ENCODE peak calls at places on chromosome 20, in six cellular contexts. M is adrenal gland, R is fibroblast of lung, O is pancreas, Q is neural progenitor cell, I is cardiac muscle cell. K is an unnamed sample.
A peak's percentile ranks its signal among the peaks of the same experiment; 100 is the strongest.

GRCh38 chr20:20463933-20464374 is 96.0 kb downstream of the INSM1 start:
- DNase-seq in M (no peak), R (no peak), O (no peak), Q (peak; percentile 92), I (peak; percentile 59), K (no peak)

GRCh38 chr20:50717974-50718761 is 13.2 kb upstream of the PARD6B start:
- DNase-seq in M (no peak), R (no peak), O (no peak), Q (no peak), I (no peak), K (no peak)

GRCh38 chr20:46990017-46990810 is 95.6 kb downstream of the EYA2 start:
- DNase-seq in M (no peak), R (no peak), O (no peak), Q (peak; percentile 78), I (no peak), K (peak; percentile 94)

GRCh38 chr20:50931048-50931305 is 260 bp downstream of the ADNP start:
- DNase-seq in M (no peak), R (no peak), O (no peak), Q (no peak), I (no peak), K (no peak)

GRCh38 chr20:47489448-47489872 is 12.2 kb upstream of the NCOA3 start:
- DNase-seq in M (no peak), R (no peak), O (no peak), Q (no peak), I (no peak), K (peak; percentile 89)

GRCh38 chr20:11890331-11891080 is 27.2 kb upstream of the BTBD3 start:
- DNase-seq in M (peak; percentile 96), R (peak; percentile 88), O (peak; percentile 92), Q (peak; percentile 96), I (peak; percentile 95), K (peak; percentile 28)

GRCh38 chr20:12592756-12593155 is 416.0 kb upstream of the SPTLC3 start:
- DNase-seq in M (no peak), R (no peak), O (no peak), Q (no peak), I (no peak), K (no peak)

GRCh38 chr20:48697845-48698491 is 129.8 kb downstream of the PREX1 start:
- DNase-seq in M (peak; percentile 86), R (peak; percentile 79), O (peak; percentile 69), Q (no peak), I (peak; percentile 94), K (no peak)

GRCh38 chr20:13857304-13857703 is 72.5 kb downstream of the NDUFAF5 start:
- DNase-seq in M (peak; percentile 36), R (no peak), O (peak; percentile 18), Q (no peak), I (no peak), K (no peak)

GRCh38 chr20:49700411-49701185 is 13.1 kb downstream of the B4GALT5 start:
- DNase-seq in M (peak; percentile 62), R (peak; percentile 77), O (no peak), Q (no peak), I (peak; percentile 79), K (no peak)

GRCh38 chr20:46430921-46431712 is 24.7 kb upstream of the ELMO2 start:
- DNase-seq in M (no peak), R (no peak), O (no peak), Q (peak; percentile 60), I (no peak), K (no peak)

GRCh38 chr20:1478566-1478965 is 11.9 kb upstream of the NSFL1C start:
- DNase-seq in M (no peak), R (peak; percentile 21), O (no peak), Q (no peak), I (peak; percentile 23), K (no peak)

GRCh38 chr20:33554914-33555420 is 65.1 kb downstream of the CBFA2T2 start:
- DNase-seq in M (no peak), R (peak; percentile 98), O (peak; percentile 39), Q (peak; percentile 33), I (peak; percentile 91), K (peak; percentile 92)

GRCh38 chr20:9025643-9026042 is 43.2 kb upstream of the PLCB4 start:
- DNase-seq in M (no peak), R (peak; percentile 82), O (no peak), Q (no peak), I (peak; percentile 43), K (no peak)

GRCh38 chr20:21048841-21049273 is 57.3 kb downstream of the LINC00237 start:
- DNase-seq in M (peak; percentile 17), R (no peak), O (peak; percentile 21), Q (peak; percentile 60), I (peak; percentile 6), K (peak; percentile 28)

GRCh38 chr20:38620501-38620900 is 18.9 kb downstream of the ARHGAP40 start:
- DNase-seq in M (no peak), R (no peak), O (no peak), Q (no peak), I (no peak), K (no peak)

GRCh38 chr20:36613974-36614373 is 8.4 kb downstream of the RAB5IF start:
- DNase-seq in M (no peak), R (no peak), O (peak; percentile 60), Q (no peak), I (no peak), K (no peak)

GRCh38 chr20:13102689-13103088 is 93.9 kb downstream of the SPTLC3 start:
- DNase-seq in M (no peak), R (no peak), O (no peak), Q (no peak), I (no peak), K (no peak)

GRCh38 chr20:37992802-37993538 is 40.3 kb downstream of the TTI1 start:
- DNase-seq in M (peak; percentile 53), R (peak; percentile 87), O (no peak), Q (peak; percentile 47), I (peak; percentile 73), K (peak; percentile 24)

GRCh38 chr20:37567331-37567665 is 39.6 kb upstream of the BLCAP start:
- DNase-seq in M (no peak), R (no peak), O (no peak), Q (no peak), I (no peak), K (no peak)

GRCh38 chr20:44491635-44492395 is 16.1 kb downstream of the TTPAL start:
- DNase-seq in M (peak; percentile 39), R (peak; percentile 69), O (no peak), Q (no peak), I (peak; percentile 51), K (no peak)

GRCh38 chr20:19254086-19254821 is 41.8 kb downstream of the SLC24A3 start:
- DNase-seq in M (no peak), R (no peak), O (no peak), Q (no peak), I (peak; percentile 43), K (no peak)

GRCh38 chr20:63543131-63543530 is 4.4 kb downstream of the SRMS start:
- DNase-seq in M (no peak), R (no peak), O (no peak), Q (no peak), I (no peak), K (no peak)

GRCh38 chr20:63542696-63543095 is 4.9 kb downstream of the SRMS start:
- DNase-seq in M (no peak), R (no peak), O (no peak), Q (no peak), I (no peak), K (no peak)

GRCh38 chr20:63540417-63541186 is 3.4 kb upstream of the PTK6 start:
- DNase-seq in M (no peak), R (no peak), O (no peak), Q (no peak), I (no peak), K (no peak)

GRCh38 chr20:63541371-63541770 is 4.2 kb upstream of the PTK6 start:
- DNase-seq in M (no peak), R (no peak), O (no peak), Q (no peak), I (no peak), K (no peak)

DNA sequence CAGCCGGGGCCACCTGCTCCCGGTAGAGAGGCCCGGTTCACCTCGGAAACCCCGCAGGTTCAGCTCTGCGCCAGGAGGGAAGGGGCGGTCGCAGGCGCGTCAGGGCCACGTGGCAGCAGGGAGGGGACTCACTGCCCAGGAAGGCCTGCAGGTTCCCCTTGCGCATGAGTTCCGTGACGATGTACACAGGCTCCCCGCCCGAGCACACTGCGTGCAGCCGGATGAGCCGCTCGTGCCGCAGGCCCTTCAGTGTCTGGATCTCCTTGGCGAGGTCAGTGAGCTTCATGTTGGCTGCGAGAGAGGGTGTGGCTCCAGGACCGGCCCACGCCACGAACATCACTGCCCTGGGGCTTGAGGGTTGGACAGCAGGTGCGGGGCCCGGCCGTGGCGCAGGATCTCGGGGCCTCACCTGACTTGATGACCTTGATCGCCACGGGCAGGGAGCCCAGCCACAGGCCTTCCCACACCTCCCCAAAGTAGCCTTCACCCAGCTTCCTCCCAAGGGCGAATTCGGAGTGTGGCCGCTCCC is 4.9 kb upstream of the PTK6 start:
- DNase-seq in M (no peak), R (no peak), O (no peak), Q (no peak), I (no peak), K (no peak)
- H3K4me1 ChIP-seq in M (peaks cover 7% of the 10 kb centered on the region), R (no peaks in the 10 kb centered on the region), O (peaks cover 10% of the 10 kb centered on the region), Q (no peaks in the 10 kb centered on the region), I (no peaks in the 10 kb centered on the region), K (peaks cover 19% of the 10 kb centered on the region)

DNA sequence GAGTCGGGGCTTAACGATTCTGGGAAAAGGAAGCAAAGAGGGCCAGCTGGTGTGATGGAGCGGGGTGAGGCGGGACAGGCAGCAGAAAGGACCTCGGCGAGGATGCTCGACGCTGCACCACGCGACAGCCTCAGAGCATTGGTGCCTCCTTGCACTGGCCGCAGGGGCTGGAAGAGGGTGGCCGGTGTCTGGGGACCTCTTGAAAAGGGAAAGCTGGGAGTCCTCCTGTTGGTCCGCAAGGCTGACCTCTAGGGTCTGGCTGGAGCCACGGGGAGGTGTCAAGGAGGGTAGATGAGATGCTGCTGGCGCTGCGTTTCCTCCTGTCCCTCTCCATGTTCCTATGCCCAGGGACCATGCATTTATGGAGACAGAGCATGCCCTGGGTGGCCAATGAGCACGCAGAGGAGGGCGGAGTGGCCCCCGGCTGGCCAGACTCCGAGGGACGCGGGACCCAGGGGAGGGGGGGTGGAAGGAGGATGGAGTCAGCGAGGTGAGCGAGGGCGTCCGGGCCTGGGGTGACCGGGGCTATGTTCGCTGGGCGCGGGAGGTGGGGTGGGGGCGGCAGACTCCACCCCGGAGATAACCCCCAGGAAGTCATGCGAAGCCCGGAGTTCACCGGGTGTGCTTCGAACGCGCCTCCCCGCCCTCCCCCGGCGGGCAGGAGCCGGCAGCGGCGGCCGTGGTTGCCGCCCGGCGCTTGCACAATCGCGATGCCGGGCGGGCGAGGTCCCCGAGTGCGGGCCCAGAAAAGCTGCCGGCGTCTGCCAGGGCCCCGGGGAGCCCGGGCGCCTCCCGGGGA is at the start of gene CYP24A1:
- DNase-seq in M (no peak), R (no peak), O (no peak), Q (peak; percentile 65), I (peak; percentile 4), K (no peak)
- H3K4me3 ChIP-seq in M (no peak within 1 kb of the TSS), R (peak within 1 kb of the TSS; percentile 20), O (no peak within 1 kb of the TSS), Q (peak within 1 kb of the TSS; percentile 42), I (peak within 1 kb of the TSS; percentile 16), K (no peak within 1 kb of the TSS)

GRCh38 chr20:57677323-57677982 is 32.4 kb downstream of the PMEPA1 start:
- DNase-seq in M (no peak), R (no peak), O (no peak), Q (no peak), I (no peak), K (no peak)
- H3K4me1 ChIP-seq in M (peaks cover 24% of the 10 kb centered on the region), R (no peaks in the 10 kb centered on the region), O (no peaks in the 10 kb centered on the region), Q (no peaks in the 10 kb centered on the region), I (peaks cover 15% of the 10 kb centered on the region), K (no peaks in the 10 kb centered on the region)

DNA sequence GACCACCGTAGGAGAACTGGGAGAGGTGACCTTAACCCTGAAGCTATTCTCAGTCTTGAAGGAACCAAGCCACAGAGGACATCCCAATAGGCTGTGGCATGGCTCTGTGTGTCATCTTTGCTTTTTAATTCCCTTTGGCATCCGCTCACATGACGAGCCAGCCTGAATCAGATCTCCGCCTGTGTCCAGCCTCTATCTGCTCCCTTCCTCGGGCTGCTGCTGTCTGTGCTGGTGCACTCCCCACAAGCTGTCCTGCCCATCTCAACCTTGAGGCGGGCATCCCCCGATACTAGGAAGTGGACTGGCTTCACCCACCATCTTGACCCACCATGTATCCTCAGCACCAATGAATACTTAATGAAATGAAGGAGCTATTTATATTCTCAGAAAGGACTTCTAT is 111.9 kb downstream of the SLC23A2 start:
- DNase-seq in M (peak; percentile 63), R (no peak), O (no peak), Q (no peak), I (no peak), K (no peak)
- H3K4me3 ChIP-seq in M (no peak overlapping the region), R (no peak overlapping the region), O (no peak overlapping the region), Q (no peak overlapping the region), I (no peak overlapping the region), K (no peak overlapping the region)

K was measured in CD4-positive, CD25-positive, alpha-beta regulatory T cell.